ENCODE peak calls at places on chromosomes 16 and 17, in six cellular contexts. O, R, K, Y, L and E are unnamed samples.

GRCh38 chr16:83400234-83400633 is 407.5 kb upstream of the HSBP1 start:
- DNase-seq in Y (no peak), O (no peak), R (no peak), L (peak; percentile 52), K (no peak), E (no peak)

GRCh38 chr17:8555062-8555461 is 75.5 kb downstream of the MYH10 start:
- DNase-seq in K (no peak), Y (no peak), R (no peak), O (no peak), L (no peak), E (no peak)

GRCh38 chr17:32283745-32284207 is 18.1 kb downstream of the RHBDL3 start:
- DNase-seq in Y (no peak), L (no peak), R (no peak), K (no peak), O (peak; percentile 63), E (peak; percentile 40)

GRCh38 chr17:57259817-57260216 is 3.5 kb downstream of the MSI2 start:
- DNase-seq in R (no peak), O (no peak), Y (no peak), K (no peak), L (peak; percentile 42), E (no peak)

GRCh38 chr16:55294947-55295346 is 29.1 kb upstream of the IRX6 start:
- DNase-seq in Y (no peak), K (no peak), L (no peak), R (no peak), O (no peak), E (no peak)

GRCh38 chr16:4032768-4033167 is 83.5 kb downstream of the ADCY9 start:
- DNase-seq in L (no peak), R (no peak), K (no peak), Y (no peak), O (no peak), E (no peak)

GRCh38 chr17:66949501-66949900 is 15.0 kb upstream of the CACNG4 start:
- DNase-seq in O (no peak), K (no peak), R (no peak), Y (no peak), L (no peak), E (no peak)

GRCh38 chr17:9364837-9365430 is 210.7 kb downstream of the STX8 start:
- DNase-seq in Y (no peak), K (no peak), O (no peak), L (no peak), R (no peak), E (no peak)

GRCh38 chr16:9527976-9528375 is 436.5 kb downstream of the HAPSTR1 start:
- DNase-seq in K (no peak), R (no peak), O (no peak), Y (no peak), L (no peak), E (no peak)

GRCh38 chr17:78924481-78925151 is 571 bp downstream of the TIMP2 start:
- DNase-seq in L (peak; percentile 58), O (no peak), Y (peak; percentile 52), R (no peak), K (no peak), E (no peak)

GRCh38 chr17:38428643-38429371 is 543 bp downstream of the ARHGAP23 start:
- DNase-seq in L (peak; percentile 70), K (no peak), O (no peak), Y (no peak), R (no peak), E (no peak)

GRCh38 chr17:57671546-57672204 is 73.4 kb downstream of the CCDC182 start:
- DNase-seq in Y (peak; percentile 83), R (peak; percentile 69), O (peak; percentile 82), L (peak; percentile 88), K (no peak), E (peak; percentile 80)

GRCh38 chr16:81891734-81892364 is 112.8 kb downstream of the PLCG2 start:
- DNase-seq in R (no peak), Y (no peak), L (no peak), K (no peak), O (no peak), E (no peak)

GRCh38 chr17:4580291-4580690 is 4.0 kb upstream of the SMTNL2 start:
- DNase-seq in L (no peak), O (no peak), Y (no peak), R (no peak), K (no peak), E (no peak)

GRCh38 chr17:40319651-40320550 is 10.9 kb downstream of the RARA start:
- DNase-seq in Y (no peak), O (no peak), L (no peak), K (no peak), R (no peak), E (no peak)

GRCh38 chr16:53356478-53357207 is 77.6 kb upstream of the RBL2 start:
- DNase-seq in R (no peak), K (no peak), Y (no peak), O (no peak), L (no peak), E (no peak)

GRCh38 chr16:74226361-74226979 is 70.1 kb upstream of the PSMD7 start:
- DNase-seq in Y (no peak), L (no peak), O (no peak), R (no peak), K (no peak), E (no peak)

GRCh38 chr16:23026777-23027362 is 122.4 kb downstream of the USP31 start:
- DNase-seq in O (no peak), Y (no peak), L (peak; percentile 55), R (peak; percentile 37), K (no peak), E (no peak)

GRCh38 chr16:51938861-51939260 is 608.1 kb downstream of the TOX3 start:
- DNase-seq in O (no peak), L (no peak), R (no peak), K (no peak), Y (no peak), E (no peak)

GRCh38 chr16:72909196-72909595 is 138.7 kb downstream of the ZFHX3 start:
- DNase-seq in K (no peak), L (no peak), Y (no peak), R (no peak), O (no peak), E (no peak)

GRCh38 chr17:15364615-15365014 is 23.2 kb upstream of the TEKT3 start:
- DNase-seq in K (no peak), Y (no peak), L (no peak), O (no peak), R (peak; percentile 33), E (no peak)

GRCh38 chr16:9251026-9251425 is 159.6 kb downstream of the HAPSTR1 start:
- DNase-seq in Y (no peak), L (no peak), K (no peak), O (no peak), R (no peak), E (no peak)

GRCh38 chr16:6250516-6250915 is 1082.1 kb upstream of the RBFOX1 start:
- DNase-seq in L (no peak), O (no peak), K (no peak), R (no peak), Y (no peak), E (no peak)

GRCh38 chr17:35062284-35062683 is 1.2 kb downstream of the RFFL start:
- DNase-seq in O (no peak), L (no peak), R (no peak), Y (no peak), K (no peak), E (no peak)

GRCh38 chr17:21095735-21096134 is 31.0 kb upstream of the DHRS7B start:
- DNase-seq in R (no peak), L (no peak), Y (no peak), O (no peak), K (no peak), E (no peak)

GRCh38 chr17:4739122-4740024 is at the start of the genes CXCL16 and ZMYND15:
- DNase-seq in L (peak; percentile 78), K (no peak), Y (peak; percentile 85), O (peak; percentile 79), R (no peak), E (peak; percentile 87)

GRCh38 chr16:81855552-81856153 is 76.6 kb downstream of the PLCG2 start:
- DNase-seq in L (no peak), Y (no peak), R (no peak), K (no peak), O (no peak), E (no peak)

GRCh38 chr16:68296693-68297092 is 14.1 kb downstream of the SLC7A6OS start:
- DNase-seq in R (no peak), Y (no peak), L (no peak), O (no peak), K (no peak), E (no peak)

GRCh38 chr16:67535201-67535600 is 6.6 kb downstream of the RIPOR1 start:
- DNase-seq in O (no peak), K (no peak), Y (no peak), L (no peak), R (no peak), E (no peak)

GRCh38 chr17:76867578-76868175 is 527 bp upstream of the MGAT5B start:
- DNase-seq in K (no peak), R (no peak), Y (no peak), L (no peak), O (no peak), E (no peak)

GRCh38 chr17:74371653-74372147 is 4.4 kb downstream of the GPR142 start:
- DNase-seq in Y (no peak), O (no peak), K (no peak), R (no peak), L (no peak), E (no peak)

GRCh38 chr17:6475411-6475810 is 31.2 kb downstream of the PIMREG start:
- DNase-seq in Y (no peak), R (no peak), O (no peak), K (no peak), L (no peak), E (no peak)

GRCh38 chr16:57623251-57624043 is 5.0 kb upstream of the ADGRG1 start:
- DNase-seq in L (peak; percentile 64), K (no peak), Y (no peak), O (peak; percentile 79), R (peak; percentile 91), E (no peak)
- TF ChIP-seq POLR2AphosphoS5 in L (no peak), K (no peak), Y (no peak), O (no peak), R (no peak), E (no peak)

GRCh38 chr17:30291571-30292489 is at the start of gene BLMH:
- DNase-seq in R (peak; percentile 34), Y (peak; percentile 91), K (no peak), O (peak; percentile 97), L (peak; percentile 82), E (peak; percentile 90)
- TF ChIP-seq POLR2A in R (peak; percentile 73), Y (no peak), K (peak; percentile 84), O (peak; percentile 69), L (peak; percentile 82), E (peak; percentile 79)

DNA sequence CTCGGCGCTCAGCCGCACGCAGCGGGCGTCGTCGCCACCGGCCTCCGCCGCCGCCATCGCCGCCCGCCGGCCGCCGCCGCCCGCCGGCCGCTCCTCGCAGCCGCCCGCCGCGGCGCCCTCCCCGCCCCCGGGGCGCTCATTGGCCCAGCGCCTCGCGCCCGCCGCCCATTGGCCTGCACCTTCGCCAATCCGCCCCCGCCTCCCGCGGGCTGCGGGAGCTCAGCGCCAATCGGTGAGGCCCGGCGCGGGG is at the start of gene PGP:
- DNase-seq in K (no peak), R (no peak), L (no peak), O (no peak), Y (no peak), E (no peak)
- TF ChIP-seq TAF1 in K (no peak), R (no peak), L (no peak), O (no peak), Y (no peak), E (no peak)

DNA sequence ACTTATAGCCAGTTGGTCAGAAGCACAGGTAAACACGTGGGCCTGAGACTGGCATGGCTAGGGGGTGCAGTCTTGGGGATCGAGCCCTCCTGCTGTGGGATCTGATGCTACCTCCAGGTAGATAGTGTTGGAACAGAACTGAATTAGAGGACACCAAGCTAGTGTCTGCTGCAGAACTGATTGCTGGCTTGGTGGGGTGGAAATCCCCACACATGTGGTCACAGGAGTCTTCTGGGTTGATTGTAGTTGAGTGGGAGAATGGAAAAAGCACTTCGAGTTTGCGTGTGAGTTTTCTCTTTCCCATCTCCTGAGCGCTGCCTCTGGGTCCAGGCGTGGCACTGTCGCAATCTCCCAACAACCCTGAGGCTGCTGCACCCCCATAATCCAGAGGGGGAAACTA is 8.0 kb upstream of the SPATA32 start:
- DNase-seq in Y (no peak), O (no peak), L (no peak), K (no peak), R (no peak), E (no peak)
- TF ChIP-seq POLR2AphosphoS5 in Y (no peak), O (no peak), L (no peak), K (no peak), R (no peak), E (no peak)